ENCODE peak calls at places on chromosomes 13 and 19, in seven cellular contexts. L is left lung; E is activated CD4-positive, CD25-positive, alpha-beta regulatory T cell treated with anti-CD3 and anti-CD28 coated beads, Interleukin-2, amount 50 U/mL, for 72 hours; R is memory B cell; I is CD8-positive, alpha-beta T cell; T is ELR; J is GM12878. N is an unnamed sample.

GRCh38 chr13:36778083-36778671 is 40.8 kb upstream of the RFXAP start:
- DNase-seq in L (no peak), E (no peak), R (no peak), I (no peak), T (peak), J (peak), N (no peak)

GRCh38 chr19:45523642-45524256 is 16.5 kb downstream of the VASP start:
- DNase-seq in L (peak), E (peak), R (peak), I (peak), T (peak), J (peak), N (peak)

GRCh38 chr13:42337808-42338600 is 66.1 kb downstream of the AKAP11 start:
- DNase-seq in L (no peak), E (no peak), R (no peak), I (no peak), T (peak), J (no peak), N (no peak)

GRCh38 chr19:35269425-35270117 is 809 bp downstream of the USF2 start:
- DNase-seq in L (peak), E (peak), R (peak), I (peak), T (peak), J (peak), N (no peak)

GRCh38 chr13:71303144-71303543 is 563.9 kb downstream of the DACH1 start:
- DNase-seq in L (no peak), E (no peak), R (no peak), I (no peak), T (no peak), J (no peak), N (no peak)

GRCh38 chr19:38730731-38731589 is 13.3 kb downstream of the CAPN12 start:
- DNase-seq in L (peak), E (no peak), R (no peak), I (no peak), T (no peak), J (no peak), N (no peak)

GRCh38 chr13:110813646-110814624 is 100.4 kb downstream of the ING1 start:
- DNase-seq in L (no peak), E (no peak), R (no peak), I (no peak), T (peak), J (no peak), N (no peak)

GRCh38 chr13:33764716-33765115 is 53.2 kb upstream of the RFC3 start:
- DNase-seq in L (no peak), E (no peak), R (no peak), I (no peak), T (no peak), J (no peak), N (no peak)

GRCh38 chr19:6997679-6998445 is 23.4 kb downstream of the MBD3L2B start:
- DNase-seq in L (no peak), E (no peak), R (no peak), I (no peak), T (peak), J (no peak), N (no peak)

GRCh38 chr19:4505570-4506448 is 12.5 kb downstream of the PLIN4 start:
- DNase-seq in L (no peak), E (no peak), R (no peak), I (no peak), T (no peak), J (no peak), N (no peak)

GRCh38 chr19:4391701-4392543 is 8.4 kb downstream of the SH3GL1 start:
- DNase-seq in L (no peak), E (no peak), R (no peak), I (no peak), T (peak), J (no peak), N (no peak)

GRCh38 chr19:1045247-1045603 is 5.3 kb downstream of the ABCA7 start:
- DNase-seq in L (no peak), E (peak), R (peak), I (peak), T (peak), J (no peak), N (no peak)

GRCh38 chr13:36673838-36674326 is at the start of gene SERTM1:
- DNase-seq in L (no peak), E (no peak), R (no peak), I (no peak), T (no peak), J (no peak), N (peak)

GRCh38 chr13:31172001-31172400 is 10.3 kb upstream of the HSPH1 start:
- DNase-seq in L (no peak), E (no peak), R (no peak), I (no peak), T (peak), J (no peak), N (no peak)

GRCh38 chr13:89267734-89268133 is 1596.6 kb downstream of the SLITRK5 start:
- DNase-seq in L (no peak), E (no peak), R (no peak), I (no peak), T (peak), J (no peak), N (no peak)

GRCh38 chr19:53868091-53868891 is 608 bp downstream of the MYADM start:
- DNase-seq in L (peak), E (no peak), R (peak), I (no peak), T (peak), J (no peak), N (peak)

GRCh38 chr19:16319466-16319865 is 5.2 kb upstream of the KLF2 start:
- DNase-seq in L (no peak), E (no peak), R (no peak), I (no peak), T (no peak), J (no peak), N (no peak)

GRCh38 chr13:58682616-58683015 is 1051.1 kb downstream of the PCDH17 start:
- DNase-seq in L (no peak), E (no peak), R (no peak), I (no peak), T (no peak), J (no peak), N (no peak)

GRCh38 chr13:47679391-47679790 is 321.7 kb downstream of the SUCLA2 start:
- DNase-seq in L (no peak), E (no peak), R (no peak), I (no peak), T (peak), J (no peak), N (no peak)

GRCh38 chr13:100513987-100514670 is 74.5 kb downstream of the GGACT start:
- DNase-seq in L (no peak), E (no peak), R (no peak), I (no peak), T (no peak), J (no peak), N (no peak)

GRCh38 chr13:107715496-107715895 is 499.8 kb downstream of the LIG4 start:
- DNase-seq in L (no peak), E (no peak), R (no peak), I (no peak), T (no peak), J (no peak), N (no peak)